ENCODE peak calls at places on chromosomes 4 and X, in nine cellular contexts. One of them, this sample, is unnamed.
A peak's percentile ranks its signal among the peaks of the same experiment; 100 is the strongest.

GRCh38 chr4:15147709-15148651 is 145.7 kb downstream of the CPEB2 start:
- DNase-seq in neuronal stem cell: no peak
- DNase-seq in osteocyte: no peak
- DNase-seq in activated T-helper 1 cell treated with anti-CD3 and anti-CD28 coated beads, Interleukin-2, amount 50 U/mL, for 16 hours: no peak
- DNase-seq in K562: no peak
- DNase-seq in Calu3: no peak
- DNase-seq in stimulated activated CD4-positive, alpha-beta T cell treated with anti-CD3 and anti-CD28 coated beads, TNF-alpha, amount 100 ng/mL, for 1 hour: no peak
- DNase-seq in colonic mucosa: no peak
- DNase-seq in left lung: no peak
- DNase-seq in this sample: no peak

GRCh38 chr4:150773729-150774449 is 191.9 kb downstream of the MAB21L2 start:
- DNase-seq in neuronal stem cell: no peak
- DNase-seq in osteocyte: no peak
- DNase-seq in activated T-helper 1 cell treated with anti-CD3 and anti-CD28 coated beads, Interleukin-2, amount 50 U/mL, for 16 hours: no peak
- DNase-seq in K562: peak; percentile 9
- DNase-seq in Calu3: no peak
- DNase-seq in stimulated activated CD4-positive, alpha-beta T cell treated with anti-CD3 and anti-CD28 coated beads, TNF-alpha, amount 100 ng/mL, for 1 hour: no peak
- DNase-seq in colonic mucosa: no peak
- DNase-seq in left lung: no peak
- DNase-seq in this sample: no peak

GRCh38 chrX:63128509-63128908 is 222.6 kb downstream of the SPIN4 start:
- DNase-seq in neuronal stem cell: no peak
- DNase-seq in osteocyte: no peak
- DNase-seq in activated T-helper 1 cell treated with anti-CD3 and anti-CD28 coated beads, Interleukin-2, amount 50 U/mL, for 16 hours: no peak
- DNase-seq in K562: no peak
- DNase-seq in Calu3: peak; percentile 16
- DNase-seq in stimulated activated CD4-positive, alpha-beta T cell treated with anti-CD3 and anti-CD28 coated beads, TNF-alpha, amount 100 ng/mL, for 1 hour: no peak
- DNase-seq in colonic mucosa: no peak
- DNase-seq in left lung: no peak
- DNase-seq in this sample: peak; percentile 50

GRCh38 chr4:88178633-88179231 is 20.3 kb upstream of the ABCG2 start:
- DNase-seq in neuronal stem cell: no peak
- DNase-seq in osteocyte: no peak
- DNase-seq in activated T-helper 1 cell treated with anti-CD3 and anti-CD28 coated beads, Interleukin-2, amount 50 U/mL, for 16 hours: no peak
- DNase-seq in K562: no peak
- DNase-seq in Calu3: no peak
- DNase-seq in stimulated activated CD4-positive, alpha-beta T cell treated with anti-CD3 and anti-CD28 coated beads, TNF-alpha, amount 100 ng/mL, for 1 hour: no peak
- DNase-seq in colonic mucosa: no peak
- DNase-seq in left lung: no peak
- DNase-seq in this sample: no peak

GRCh38 chr4:14254252-14254651 is 626.7 kb upstream of the BOD1L1 start:
- DNase-seq in neuronal stem cell: no peak
- DNase-seq in osteocyte: no peak
- DNase-seq in activated T-helper 1 cell treated with anti-CD3 and anti-CD28 coated beads, Interleukin-2, amount 50 U/mL, for 16 hours: no peak
- DNase-seq in K562: peak; percentile 19
- DNase-seq in Calu3: peak; percentile 46
- DNase-seq in stimulated activated CD4-positive, alpha-beta T cell treated with anti-CD3 and anti-CD28 coated beads, TNF-alpha, amount 100 ng/mL, for 1 hour: peak; percentile 0
- DNase-seq in colonic mucosa: peak; percentile 17
- DNase-seq in left lung: peak; percentile 36
- DNase-seq in this sample: peak; percentile 2

GRCh38 chr4:12973522-12973921 is 510.6 kb downstream of the RAB28 start:
- DNase-seq in neuronal stem cell: no peak
- DNase-seq in osteocyte: no peak
- DNase-seq in activated T-helper 1 cell treated with anti-CD3 and anti-CD28 coated beads, Interleukin-2, amount 50 U/mL, for 16 hours: no peak
- DNase-seq in K562: no peak
- DNase-seq in Calu3: no peak
- DNase-seq in stimulated activated CD4-positive, alpha-beta T cell treated with anti-CD3 and anti-CD28 coated beads, TNF-alpha, amount 100 ng/mL, for 1 hour: no peak
- DNase-seq in colonic mucosa: no peak
- DNase-seq in left lung: no peak
- DNase-seq in this sample: no peak

GRCh38 chrX:85052636-85053343 is 49.1 kb downstream of the APOOL start:
- DNase-seq in neuronal stem cell: no peak
- DNase-seq in osteocyte: no peak
- DNase-seq in activated T-helper 1 cell treated with anti-CD3 and anti-CD28 coated beads, Interleukin-2, amount 50 U/mL, for 16 hours: no peak
- DNase-seq in K562: no peak
- DNase-seq in Calu3: no peak
- DNase-seq in stimulated activated CD4-positive, alpha-beta T cell treated with anti-CD3 and anti-CD28 coated beads, TNF-alpha, amount 100 ng/mL, for 1 hour: no peak
- DNase-seq in colonic mucosa: no peak
- DNase-seq in left lung: no peak
- DNase-seq in this sample: peak; percentile 11

GRCh38 chr4:1183985-1184773 is 11.8 kb upstream of the SPON2 start:
- DNase-seq in neuronal stem cell: no peak
- DNase-seq in osteocyte: no peak
- DNase-seq in activated T-helper 1 cell treated with anti-CD3 and anti-CD28 coated beads, Interleukin-2, amount 50 U/mL, for 16 hours: no peak
- DNase-seq in K562: no peak
- DNase-seq in Calu3: no peak
- DNase-seq in stimulated activated CD4-positive, alpha-beta T cell treated with anti-CD3 and anti-CD28 coated beads, TNF-alpha, amount 100 ng/mL, for 1 hour: no peak
- DNase-seq in colonic mucosa: no peak
- DNase-seq in left lung: no peak
- DNase-seq in this sample: no peak

GRCh38 chrX:87403551-87403950 is 114.1 kb upstream of the KLHL4 start:
- DNase-seq in neuronal stem cell: no peak
- DNase-seq in osteocyte: no peak
- DNase-seq in activated T-helper 1 cell treated with anti-CD3 and anti-CD28 coated beads, Interleukin-2, amount 50 U/mL, for 16 hours: no peak
- DNase-seq in K562: no peak
- DNase-seq in Calu3: no peak
- DNase-seq in stimulated activated CD4-positive, alpha-beta T cell treated with anti-CD3 and anti-CD28 coated beads, TNF-alpha, amount 100 ng/mL, for 1 hour: no peak
- DNase-seq in colonic mucosa: no peak
- DNase-seq in left lung: no peak
- DNase-seq in this sample: no peak

GRCh38 chrX:94058728-94059382 is 384.8 kb downstream of the FAM133A start:
- DNase-seq in neuronal stem cell: peak; percentile 1
- DNase-seq in osteocyte: no peak
- DNase-seq in activated T-helper 1 cell treated with anti-CD3 and anti-CD28 coated beads, Interleukin-2, amount 50 U/mL, for 16 hours: no peak
- DNase-seq in K562: peak; percentile 3
- DNase-seq in Calu3: peak; percentile 1
- DNase-seq in stimulated activated CD4-positive, alpha-beta T cell treated with anti-CD3 and anti-CD28 coated beads, TNF-alpha, amount 100 ng/mL, for 1 hour: no peak
- DNase-seq in colonic mucosa: peak; percentile 18
- DNase-seq in left lung: no peak
- DNase-seq in this sample: no peak

GRCh38 chr4:141501395-141501794 is 135.0 kb upstream of the IL15 start:
- DNase-seq in neuronal stem cell: no peak
- DNase-seq in osteocyte: no peak
- DNase-seq in activated T-helper 1 cell treated with anti-CD3 and anti-CD28 coated beads, Interleukin-2, amount 50 U/mL, for 16 hours: no peak
- DNase-seq in K562: no peak
- DNase-seq in Calu3: no peak
- DNase-seq in stimulated activated CD4-positive, alpha-beta T cell treated with anti-CD3 and anti-CD28 coated beads, TNF-alpha, amount 100 ng/mL, for 1 hour: no peak
- DNase-seq in colonic mucosa: no peak
- DNase-seq in left lung: no peak
- DNase-seq in this sample: no peak

GRCh38 chr4:112853662-112854256 is 195.7 kb upstream of the ANK2 start:
- DNase-seq in neuronal stem cell: no peak
- DNase-seq in osteocyte: no peak
- DNase-seq in activated T-helper 1 cell treated with anti-CD3 and anti-CD28 coated beads, Interleukin-2, amount 50 U/mL, for 16 hours: no peak
- DNase-seq in K562: no peak
- DNase-seq in Calu3: no peak
- DNase-seq in stimulated activated CD4-positive, alpha-beta T cell treated with anti-CD3 and anti-CD28 coated beads, TNF-alpha, amount 100 ng/mL, for 1 hour: no peak
- DNase-seq in colonic mucosa: no peak
- DNase-seq in left lung: no peak
- DNase-seq in this sample: peak; percentile 9

GRCh38 chr4:20284990-20285389 is 33.3 kb downstream of the SLIT2 start:
- DNase-seq in neuronal stem cell: no peak
- DNase-seq in osteocyte: no peak
- DNase-seq in activated T-helper 1 cell treated with anti-CD3 and anti-CD28 coated beads, Interleukin-2, amount 50 U/mL, for 16 hours: no peak
- DNase-seq in K562: no peak
- DNase-seq in Calu3: no peak
- DNase-seq in stimulated activated CD4-positive, alpha-beta T cell treated with anti-CD3 and anti-CD28 coated beads, TNF-alpha, amount 100 ng/mL, for 1 hour: no peak
- DNase-seq in colonic mucosa: no peak
- DNase-seq in left lung: no peak
- DNase-seq in this sample: peak; percentile 76

GRCh38 chr4:63556332-63556731 is 852.9 kb downstream of the TECRL start:
- DNase-seq in neuronal stem cell: no peak
- DNase-seq in osteocyte: no peak
- DNase-seq in activated T-helper 1 cell treated with anti-CD3 and anti-CD28 coated beads, Interleukin-2, amount 50 U/mL, for 16 hours: no peak
- DNase-seq in K562: no peak
- DNase-seq in Calu3: no peak
- DNase-seq in stimulated activated CD4-positive, alpha-beta T cell treated with anti-CD3 and anti-CD28 coated beads, TNF-alpha, amount 100 ng/mL, for 1 hour: no peak
- DNase-seq in colonic mucosa: no peak
- DNase-seq in left lung: no peak
- DNase-seq in this sample: no peak

This sample was measured in trophoblast cell.